ENCODE peak calls at places on chromosomes 3 and 15, in nine cellular contexts. J, G, E, Z, N, Q, H, V and T are unnamed samples.

GRCh38 chr3:80391573-80391972 is 623.8 kb upstream of the ROBO1 start:
- DNase-seq in J (no peak), G (no peak), E (no peak), Z (no peak), N (no peak), Q (no peak), H (no peak), V (no peak), T (no peak)

GRCh38 chr3:173976281-173976680 is 578.7 kb downstream of the NLGN1 start:
- DNase-seq in J (no peak), G (no peak), E (no peak), Z (no peak), N (no peak), Q (no peak), H (no peak), V (no peak), T (no peak)

GRCh38 chr15:20353966-20354883 is 187.4 kb downstream of the GOLGA6L6 start:
- DNase-seq in J (no peak), G (no peak), E (peak; percentile 91), Z (no peak), N (no peak), Q (peak; percentile 45), H (no peak), V (no peak), T (no peak)

GRCh38 chr15:92394327-92395175 is 870 bp downstream of the ST8SIA2 start:
- DNase-seq in J (no peak), G (no peak), E (no peak), Z (no peak), N (no peak), Q (peak; percentile 84), H (no peak), V (no peak), T (peak; percentile 62)

GRCh38 chr15:49877871-49878511 is 241.0 kb downstream of the ATP8B4 start:
- DNase-seq in J (no peak), G (no peak), E (peak; percentile 91), Z (no peak), N (no peak), Q (no peak), H (peak; percentile 89), V (peak; percentile 69), T (no peak)

GRCh38 chr3:62184559-62184958 is 188.8 kb downstream of the FEZF2 start:
- DNase-seq in J (peak; percentile 29), G (no peak), E (no peak), Z (no peak), N (no peak), Q (no peak), H (peak; percentile 42), V (no peak), T (no peak)

GRCh38 chr3:44323341-44323955 is 15.1 kb upstream of the TCAIM start:
- DNase-seq in J (peak; percentile 73), G (peak; percentile 83), E (no peak), Z (peak; percentile 69), N (peak; percentile 73), Q (peak; percentile 81), H (peak; percentile 84), V (peak; percentile 97), T (peak; percentile 67)

GRCh38 chr3:190003730-190004129 is 117.0 kb downstream of the P3H2 start:
- DNase-seq in J (peak; percentile 63), G (no peak), E (no peak), Z (no peak), N (no peak), Q (no peak), H (peak; percentile 84), V (no peak), T (no peak)

GRCh38 chr3:65963787-65964707 is 74.7 kb downstream of the MAGI1 start:
- DNase-seq in J (peak; percentile 94), G (no peak), E (no peak), Z (no peak), N (no peak), Q (no peak), H (peak; percentile 90), V (no peak), T (no peak)

GRCh38 chr15:101482526-101483371 is 6.8 kb downstream of the PCSK6 start:
- DNase-seq in J (peak; percentile 62), G (no peak), E (no peak), Z (no peak), N (no peak), Q (peak; percentile 33), H (no peak), V (no peak), T (no peak)

GRCh38 chr3:130395331-130395730 is 49.9 kb downstream of the COL6A5 start:
- DNase-seq in J (no peak), G (no peak), E (no peak), Z (no peak), N (no peak), Q (no peak), H (peak; percentile 74), V (no peak), T (no peak)

GRCh38 chr3:182959474-182960350 is 20.6 kb downstream of the DCUN1D1 start:
- DNase-seq in J (no peak), G (no peak), E (no peak), Z (no peak), N (no peak), Q (no peak), H (peak; percentile 56), V (no peak), T (no peak)

GRCh38 chr3:183868804-183869203 is 15.9 kb downstream of the PARL start:
- DNase-seq in J (no peak), G (no peak), E (no peak), Z (no peak), N (no peak), Q (no peak), H (no peak), V (no peak), T (no peak)

GRCh38 chr3:133472242-133472641 is 72.4 kb downstream of the BFSP2 start:
- DNase-seq in J (peak; percentile 23), G (peak; percentile 50), E (no peak), Z (no peak), N (peak; percentile 56), Q (peak; percentile 83), H (no peak), V (no peak), T (no peak)

DNA sequence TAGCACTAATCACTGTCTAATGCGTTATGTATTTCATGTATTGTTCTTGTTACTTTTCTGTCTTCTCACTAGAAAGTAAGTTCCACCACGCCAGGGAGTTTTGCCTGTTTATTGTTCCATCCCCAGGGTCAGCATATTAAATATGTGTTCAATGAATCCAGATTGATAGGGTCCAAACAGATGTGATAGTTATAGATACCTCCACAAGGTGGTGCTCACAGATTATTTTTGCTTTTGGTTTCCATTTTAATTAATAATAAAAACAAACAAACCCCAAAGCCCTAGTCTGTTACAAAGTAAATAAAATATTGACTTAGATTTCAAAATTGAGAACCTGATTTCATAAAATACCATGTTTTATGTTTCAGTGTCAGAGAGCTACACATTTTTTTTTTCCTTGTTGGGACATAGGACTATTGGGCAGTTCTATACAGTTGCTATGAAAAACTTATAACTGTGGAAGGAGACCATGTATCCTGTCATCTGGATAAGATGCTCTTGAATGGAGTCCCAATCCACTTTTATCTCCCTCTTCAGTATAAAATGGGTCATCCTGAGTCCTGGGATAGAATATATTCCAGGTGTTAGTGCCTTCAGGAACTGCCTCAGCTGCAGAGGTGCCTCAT is 12.4 kb downstream of the OTOL1 start:
- DNase-seq in J (peak; percentile 19), G (no peak), E (no peak), Z (no peak), N (no peak), Q (no peak), H (peak; percentile 18), V (no peak), T (no peak)
- TF ChIP-seq CTCF in J (peak; percentile 33), G (no peak), E (peak; percentile 14), Z (peak; percentile 21), N (no peak), Q (peak; percentile 74), H (peak; percentile 44), V (no peak), T (peak; percentile 20)

DNA sequence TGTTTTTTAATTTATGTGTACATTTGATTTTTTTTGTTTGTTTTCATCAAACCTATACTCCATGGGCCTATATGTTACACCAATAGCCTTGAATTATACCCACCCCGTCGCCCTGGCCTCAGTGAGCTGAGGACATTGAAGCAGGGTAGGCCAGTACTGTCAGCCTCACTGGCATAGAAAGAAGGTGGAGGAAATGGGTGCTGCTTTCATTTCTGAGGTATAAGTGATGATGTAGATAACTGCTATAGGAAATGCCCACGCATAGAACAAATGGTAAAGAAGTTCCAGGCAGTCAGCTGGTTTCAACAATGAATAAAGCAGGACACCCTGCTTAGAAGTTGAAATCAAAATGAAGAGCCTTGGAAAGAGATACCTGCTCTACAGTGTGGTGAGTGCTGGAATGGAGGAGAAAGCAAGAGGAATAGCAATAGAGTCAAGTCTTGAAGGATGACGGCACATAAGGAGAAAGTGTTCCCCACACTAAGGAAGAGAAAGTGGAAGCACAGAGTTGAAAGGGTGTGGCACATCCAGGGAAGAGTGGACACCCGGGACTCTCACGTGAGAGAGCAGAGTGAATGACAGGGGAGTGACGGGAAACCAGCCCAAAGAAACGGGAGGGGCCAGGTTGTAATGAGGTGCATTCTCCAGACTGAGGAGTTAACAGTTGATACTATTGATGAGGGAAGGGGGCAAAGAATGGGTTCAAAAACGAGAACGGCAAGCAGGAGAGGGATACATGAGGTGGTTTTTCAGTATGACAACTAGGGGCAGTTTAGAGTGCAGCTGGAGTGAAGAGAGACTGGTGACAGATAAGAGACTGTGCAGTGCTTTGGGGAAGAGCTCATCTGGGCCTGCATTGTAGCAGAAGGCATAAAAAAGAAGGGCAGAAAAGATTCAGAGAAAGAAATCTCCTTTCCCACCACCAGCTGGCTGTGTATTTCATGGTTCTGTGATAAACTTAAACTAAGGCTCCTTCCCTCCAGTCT is 70.5 kb downstream of the KLHL25 start:
- DNase-seq in J (no peak), G (no peak), E (no peak), Z (no peak), N (no peak), Q (no peak), H (no peak), V (no peak), T (no peak)
- H3K4me3 ChIP-seq in J (no peak overlapping the region), G (no peak overlapping the region), E (no peak overlapping the region), Z (peak overlapping the region; percentile 10), N (no peak overlapping the region), Q (no peak overlapping the region), H (no peak overlapping the region), V (no peak overlapping the region), T (no peak overlapping the region)

DNA sequence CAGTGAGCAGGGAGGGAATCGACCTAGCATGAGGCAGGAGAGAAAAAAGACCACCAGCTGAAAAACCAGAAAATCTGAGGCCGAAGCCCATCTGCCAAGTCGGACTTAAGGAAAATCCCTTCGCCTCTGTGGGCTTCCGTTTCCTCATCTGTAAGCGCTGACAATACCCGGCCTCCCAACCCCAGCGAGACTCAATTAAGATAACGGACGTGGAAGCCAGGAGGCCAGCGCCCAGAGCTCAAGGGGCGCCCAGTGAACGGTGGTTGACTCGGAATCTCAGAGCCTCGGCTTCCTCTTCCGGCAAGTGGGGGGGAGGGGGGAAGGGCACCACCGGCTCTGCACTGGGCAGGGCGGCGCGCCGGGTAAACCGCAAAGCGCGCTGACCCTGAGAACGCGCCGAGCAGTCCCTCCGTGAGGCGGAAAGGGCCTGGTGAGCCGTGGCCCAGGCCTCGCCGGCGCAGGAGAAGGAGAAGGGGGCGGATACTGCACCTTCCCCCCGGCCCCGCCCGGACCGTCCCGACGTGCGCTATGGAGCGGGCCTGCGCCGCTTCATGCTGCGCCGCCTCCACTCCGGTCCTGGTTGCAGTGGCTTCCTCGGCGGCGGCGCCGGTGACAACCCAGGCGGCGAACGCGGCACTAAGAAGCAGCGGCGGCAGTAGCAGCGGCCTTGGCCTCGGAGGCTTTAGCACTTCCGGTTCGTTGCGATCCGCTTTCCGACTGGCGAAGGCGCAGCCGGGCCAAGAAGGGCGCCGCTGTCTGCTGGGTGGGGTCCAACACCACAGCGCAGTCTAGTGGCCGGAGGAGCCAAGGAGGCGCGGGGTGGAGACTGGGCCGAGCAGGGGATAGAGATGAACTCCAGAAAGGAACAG is at the start of gene DPP8:
- DNase-seq in J (peak; percentile 95), G (peak; percentile 96), E (peak; percentile 97), Z (peak; percentile 93), N (peak; percentile 94), Q (peak; percentile 99), H (peak; percentile 96), V (peak; percentile 89), T (peak; percentile 96)
- TF ChIP-seq CTCF in J (peak; percentile 85), G (peak; percentile 70), E (peak; percentile 93), Z (peak; percentile 83), N (peak; percentile 88), Q (peak; percentile 94), H (peak; percentile 94), V (peak; percentile 90), T (peak; percentile 96)

GRCh38 chr15:38691365-38691764 is 126.8 kb upstream of the RASGRP1 start:
- DNase-seq in J (no peak), G (no peak), E (no peak), Z (no peak), N (no peak), Q (no peak), H (no peak), V (no peak), T (no peak)
- H3K4me3 ChIP-seq in J (no peak overlapping the region), G (no peak overlapping the region), E (no peak overlapping the region), Z (no peak overlapping the region), N (no peak overlapping the region), Q (no peak overlapping the region), H (no peak overlapping the region), V (no peak overlapping the region), T (no peak overlapping the region)